ENCODE peak calls at places on chromosome 19, in four cellular contexts. F is thyroid gland, Y is tibial nerve, R is ovary. A is an unnamed sample. For H3K4me1, the result is how much of the 10 kb centered on the place peaks cover.

GRCh38 chr19:36082916-36083315 is 28.0 kb upstream of the OVOL3 start:
- DNase-seq in F (no peak), Y (no peak), R (no peak), A (no peak)

GRCh38 chr19:4981681-4981958 is 12.7 kb downstream of the KDM4B start:
- DNase-seq in F (peak), Y (no peak), R (no peak), A (no peak)

GRCh38 chr19:18975011-18975410 is 34.0 kb upstream of the HOMER3 start:
- DNase-seq in F (no peak), Y (no peak), R (no peak), A (no peak)

GRCh38 chr19:11437955-11438354 is 2.5 kb downstream of the PRKCSH start:
- DNase-seq in F (no peak), Y (no peak), R (no peak), A (no peak)

GRCh38 chr19:23286477-23286876 is 36.3 kb upstream of the ZNF724 start:
- DNase-seq in F (no peak), Y (no peak), R (no peak), A (no peak)

GRCh38 chr19:2311093-2311492 is 3.1 kb upstream of the LINGO3 start:
- DNase-seq in F (no peak), Y (no peak), R (no peak), A (no peak)

GRCh38 chr19:35006342-35006998 is 6.3 kb downstream of the GRAMD1A start:
- DNase-seq in F (no peak), Y (no peak), R (no peak), A (no peak)

GRCh38 chr19:18700501-18701249 is 17.2 kb downstream of the CRTC1 start:
- DNase-seq in F (peak), Y (peak), R (peak), A (peak)

GRCh38 chr19:2394054-2394668 is 33.2 kb downstream of the TIMM13 start:
- DNase-seq in F (no peak), Y (no peak), R (no peak), A (no peak)

GRCh38 chr19:19420570-19421301 is 15.3 kb downstream of the GATAD2A start:
- DNase-seq in F (no peak), Y (no peak), R (no peak), A (no peak)

GRCh38 chr19:4473708-4474503 is 1.8 kb downstream of the HDGFL2 start:
- DNase-seq in F (peak), Y (no peak), R (no peak), A (no peak)

GRCh38 chr19:49869009-49869483 is 1.7 kb upstream of the PNKP start:
- DNase-seq in F (no peak), Y (no peak), R (peak), A (no peak)

GRCh38 chr19:53553159-53553558 is 15.2 kb downstream of the ZNF331 start:
- DNase-seq in F (no peak), Y (no peak), R (no peak), A (no peak)

GRCh38 chr19:53553865-53554791 is 16.2 kb downstream of the ZNF331 start:
- DNase-seq in F (peak), Y (peak), R (peak), A (peak)

GRCh38 chr19:53554804-53555203 is 16.9 kb downstream of the ZNF331 start:
- DNase-seq in F (no peak), Y (no peak), R (no peak), A (no peak)

GRCh38 chr19:53558404-53558803 is 20.5 kb downstream of the ZNF331 start:
- DNase-seq in F (no peak), Y (no peak), R (no peak), A (no peak)

DNA sequence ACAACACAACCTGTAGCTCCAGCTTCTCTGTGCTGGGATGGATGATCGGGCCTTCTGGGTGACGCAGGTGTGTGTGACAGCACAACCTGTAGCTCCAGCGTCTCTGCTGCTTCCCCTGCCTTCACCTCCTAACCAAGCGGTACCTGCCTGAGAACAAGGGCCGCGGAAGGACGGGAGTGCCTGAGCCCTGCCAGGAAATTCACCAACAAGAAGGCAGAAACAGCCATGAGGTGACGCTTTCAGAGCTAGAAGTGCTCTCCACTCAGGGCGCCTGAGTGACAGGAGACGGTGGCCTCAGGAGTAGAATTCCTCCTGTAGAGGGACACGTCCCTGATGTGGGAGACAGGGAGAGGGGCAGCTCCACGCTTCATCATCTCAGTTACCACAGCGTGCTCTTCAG is 17.4 kb downstream of the ZNF331 start:
- DNase-seq in F (peak), Y (no peak), R (no peak), A (no peak)
- H3K4me3 ChIP-seq in F (no peak), Y (peak), R (peak), A (no peak)

DNA sequence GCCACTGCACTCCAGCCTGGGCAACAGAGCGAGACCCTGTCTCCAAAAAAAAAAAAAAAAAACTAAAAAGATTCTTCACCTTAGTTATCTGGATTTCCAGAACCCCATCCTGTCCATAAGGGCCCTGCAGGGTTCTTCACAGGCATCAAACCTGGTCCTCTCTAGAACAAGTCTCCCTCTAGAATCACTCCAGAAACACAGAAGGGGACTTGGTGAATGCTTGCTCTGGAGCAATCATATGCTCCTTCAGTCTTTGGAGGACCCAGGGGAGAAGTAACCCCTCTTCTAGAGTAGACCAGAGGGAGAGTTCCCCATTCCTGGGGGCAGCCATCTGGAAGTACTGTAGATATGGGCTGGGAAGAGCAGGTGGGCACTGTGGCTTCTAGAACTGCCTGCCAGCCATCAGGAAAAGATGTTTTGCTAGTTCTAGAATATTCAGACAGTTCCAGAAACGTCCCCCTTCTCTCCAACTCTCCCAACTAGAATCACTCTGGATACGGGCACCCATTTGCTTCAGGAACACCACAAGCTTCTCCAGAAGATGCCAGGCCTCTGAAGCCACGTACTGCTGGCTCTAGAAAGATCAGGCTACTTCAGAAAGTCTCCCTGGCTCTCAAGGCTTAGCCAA is 2.8 kb downstream of the FUT1 start:
- DNase-seq in F (no peak), Y (no peak), R (no peak), A (no peak)
- H3K4me1 ChIP-seq in F (under half), Y (under half), R (under half), A (under half)

DNA sequence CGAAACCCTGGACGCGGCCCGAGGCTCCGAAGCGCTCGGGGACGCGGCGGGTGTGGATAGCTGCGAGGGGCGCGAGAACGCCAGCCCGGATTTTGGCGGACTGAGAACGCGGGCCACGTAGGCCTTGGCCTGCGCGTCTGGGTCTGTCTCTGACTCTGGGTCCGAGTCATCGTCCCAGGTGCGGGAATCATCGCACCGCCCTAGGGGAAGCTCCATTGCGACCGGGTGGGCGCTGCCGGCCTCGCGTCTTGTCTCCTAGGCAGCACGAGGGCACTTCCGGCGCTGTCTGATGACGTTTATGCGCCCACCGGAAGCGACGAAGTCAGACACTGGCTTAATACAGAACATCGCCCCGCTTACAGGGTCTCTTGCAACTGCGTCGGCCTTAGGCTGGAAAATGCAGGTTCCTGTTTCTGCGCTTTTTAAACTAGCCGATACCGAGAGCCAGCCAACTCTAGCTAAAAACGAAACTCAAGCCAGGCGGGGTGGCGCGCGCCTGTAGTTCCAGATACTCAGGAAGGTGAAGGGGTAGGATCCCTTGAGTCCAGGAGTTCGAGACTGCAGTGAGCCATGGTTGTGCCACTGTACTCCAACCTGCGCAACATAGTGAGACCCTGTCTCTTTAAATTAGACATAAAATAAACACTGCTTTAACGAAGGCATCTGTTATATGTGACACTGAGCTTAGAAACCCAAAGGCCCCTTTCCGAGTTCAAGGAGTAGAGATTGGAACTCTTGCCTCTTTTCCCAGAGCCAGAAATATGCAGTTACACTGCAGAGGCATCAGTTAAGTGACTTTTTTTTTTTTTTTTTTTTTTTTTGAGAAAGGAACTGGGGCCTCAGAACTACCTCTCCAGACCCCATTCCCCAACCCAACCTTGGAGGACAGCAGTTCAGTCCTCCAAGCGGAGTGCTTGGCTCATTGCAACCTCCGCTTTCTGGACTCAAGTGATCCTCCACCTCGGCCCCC is at the start of gene FBXW9:
- DNase-seq in F (peak), Y (peak), R (peak), A (peak)
- TF ChIP-seq POLR2A in F (peak), Y (peak), R (peak), A (no peak)

GRCh38 chr19:30719991-30720329 is 347.8 kb downstream of the ZNF536 start:
- DNase-seq in F (peak), Y (no peak), R (no peak), A (peak)

GRCh38 chr19:30719189-30719990 is 347.2 kb downstream of the ZNF536 start:
- DNase-seq in F (peak), Y (peak), R (peak), A (peak)

GRCh38 chr19:30718728-30719127 is 346.5 kb downstream of the ZNF536 start:
- DNase-seq in F (peak), Y (no peak), R (no peak), A (no peak)

GRCh38 chr19:30722236-30722635 is 350.1 kb downstream of the ZNF536 start:
- DNase-seq in F (no peak), Y (no peak), R (no peak), A (no peak)

GRCh38 chr19:30722801-30723200 is 350.6 kb downstream of the ZNF536 start:
- DNase-seq in F (no peak), Y (no peak), R (no peak), A (no peak)
- H3K4me3 ChIP-seq in F (no peak), Y (no peak), R (no peak), A (no peak)

GRCh38 chr19:1273263-1274041 is 1.9 kb upstream of the FAM174C start:
- DNase-seq in F (no peak), Y (no peak), R (no peak), A (no peak)

GRCh38 chr19:1270854-1271527 is 1.9 kb downstream of the CIRBP start:
- DNase-seq in F (no peak), Y (no peak), R (peak), A (no peak)

GRCh38 chr19:1270168-1270853 is 1.2 kb downstream of the CIRBP start:
- DNase-seq in F (peak), Y (no peak), R (no peak), A (no peak)

GRCh38 chr19:1272423-1273262 is 2.7 kb upstream of the FAM174C start:
- DNase-seq in F (no peak), Y (no peak), R (no peak), A (no peak)

DNA sequence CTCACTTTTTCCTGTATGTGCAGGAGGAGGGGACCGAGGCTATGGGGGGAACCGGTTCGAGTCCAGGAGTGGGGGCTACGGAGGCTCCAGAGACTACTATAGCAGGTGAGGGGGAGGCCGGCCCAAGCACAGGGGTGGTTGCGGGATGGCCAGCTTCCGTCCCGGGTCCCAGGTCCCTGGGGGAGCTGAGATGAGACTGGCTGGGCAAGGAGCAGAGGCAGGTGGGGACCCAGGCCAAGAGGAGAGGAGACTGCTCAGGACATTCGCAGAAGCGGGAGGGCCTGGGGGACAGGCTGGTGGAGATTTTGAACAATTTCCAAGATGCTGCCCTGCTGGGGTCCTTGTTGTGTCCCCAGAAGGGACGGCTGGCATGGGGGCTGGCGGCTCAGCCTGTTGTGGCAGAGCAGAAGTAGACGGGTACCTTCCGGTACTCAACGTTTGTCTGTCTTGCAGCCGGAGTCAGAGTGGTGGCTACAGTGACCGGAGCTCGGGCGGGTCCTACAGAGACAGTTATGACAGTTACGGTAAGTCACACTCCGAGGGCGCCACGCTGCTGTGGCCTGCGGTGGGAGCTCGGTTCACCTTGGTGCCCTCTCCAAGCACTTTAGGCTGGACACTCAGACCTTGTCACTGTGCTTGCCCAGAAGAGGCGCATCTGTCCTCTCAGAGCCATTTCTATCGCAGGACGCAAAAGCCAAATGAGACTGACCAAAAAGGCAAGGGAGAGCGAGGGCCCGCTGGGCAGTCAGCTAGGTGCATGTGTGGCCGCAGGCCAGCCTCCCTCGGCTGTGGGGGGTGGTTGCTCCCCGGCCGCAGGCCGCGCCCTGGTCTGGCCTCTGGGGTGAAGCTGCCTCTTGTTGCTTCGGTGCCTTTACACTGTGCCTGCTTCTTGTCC is 2.6 kb downstream of the CIRBP start:
- DNase-seq in F (no peak), Y (no peak), R (peak), A (no peak)
- H3K4me1 ChIP-seq in F (half or more), Y (under half), R (under half), A (half or more)

DNA sequence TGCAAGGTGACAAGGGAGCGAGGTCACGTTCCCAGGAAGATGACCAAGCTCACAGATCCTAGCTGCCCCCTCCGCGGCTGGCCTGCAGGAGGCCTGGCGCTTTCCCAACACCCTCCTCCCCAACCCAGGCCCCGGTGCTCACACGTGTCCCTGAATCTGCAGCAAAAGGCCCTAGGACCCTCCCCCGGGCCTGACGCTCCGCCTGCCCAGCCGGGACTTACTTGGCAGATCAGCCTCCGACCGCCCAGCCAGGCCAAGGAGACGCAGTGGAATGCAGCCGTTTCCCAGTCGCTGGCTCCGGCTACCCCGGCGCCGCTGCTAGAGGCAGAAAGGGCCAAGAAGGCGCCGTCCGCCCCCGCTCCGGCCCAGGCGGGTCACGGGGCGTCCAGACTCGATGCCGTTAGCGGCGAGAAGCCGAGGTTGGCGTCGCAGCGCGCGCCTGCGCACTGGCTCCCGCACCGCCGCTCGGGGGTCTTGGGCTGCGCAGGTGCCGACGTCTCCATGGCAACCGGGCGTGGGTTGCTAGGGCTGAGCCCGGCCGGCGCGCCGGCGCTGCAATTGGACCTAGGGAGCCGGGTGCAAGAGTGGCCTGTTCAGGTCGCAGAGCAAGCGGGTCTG is at the start of gene PNMA8A:
- DNase-seq in F (peak), Y (no peak), R (peak), A (peak)
- TF ChIP-seq POLR2A in F (peak), Y (no peak), R (peak), A (no peak)

GRCh38 chr19:56108447-56109195 is 12.5 kb downstream of the ZNF787 start:
- DNase-seq in F (peak), Y (no peak), R (peak), A (no peak)
- H3K4me3 ChIP-seq in F (no peak), Y (peak), R (peak), A (no peak)

DNA sequence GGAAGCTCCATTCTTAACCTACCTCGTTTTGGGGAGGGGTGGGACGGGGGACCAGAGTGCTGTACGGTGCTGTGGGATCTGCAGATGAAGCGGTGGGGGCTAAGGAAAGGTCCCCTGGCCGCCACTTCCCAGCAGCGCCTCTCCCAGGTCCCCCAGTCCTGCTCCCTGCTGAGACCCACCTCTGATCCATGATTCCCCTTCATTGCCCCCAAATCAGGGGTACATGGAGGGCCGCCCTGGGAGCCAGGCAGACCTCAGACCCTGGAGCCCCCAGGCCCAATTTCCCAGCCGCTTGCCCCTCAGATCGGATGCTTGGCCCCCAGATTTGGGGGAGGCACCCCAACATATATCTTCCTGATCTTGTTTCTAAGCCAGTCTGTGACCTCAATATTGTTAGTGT is 3.8 kb upstream of the FAM98C start:
- DNase-seq in F (no peak), Y (no peak), R (no peak), A (no peak)
- H3K4me1 ChIP-seq in F (under half), Y (under half), R (under half), A (under half)